ENCODE peak calls at places on chromosomes 11 and 22, in four cellular contexts. One of them, this sample, is unnamed.

GRCh38 chr11:3095712-3096361 is 38.6 kb upstream of the CARS1 start:
- DNase-seq in GM23338: no peak
- DNase-seq in HL-60: no peak
- DNase-seq in GM23248: peak
- DNase-seq in this sample: no peak

GRCh38 chr11:82988936-82989627 is 82.6 kb downstream of the RAB30 start:
- DNase-seq in GM23338: no peak
- DNase-seq in HL-60: no peak
- DNase-seq in GM23248: no peak
- DNase-seq in this sample: no peak

GRCh38 chr11:12914401-12914912 is 94.7 kb upstream of the RASSF10 start:
- DNase-seq in GM23338: peak
- DNase-seq in HL-60: no peak
- DNase-seq in GM23248: peak
- DNase-seq in this sample: peak

GRCh38 chr11:7286178-7286577 is 34.5 kb downstream of the SYT9 start:
- DNase-seq in GM23338: no peak
- DNase-seq in HL-60: no peak
- DNase-seq in GM23248: no peak
- DNase-seq in this sample: no peak

GRCh38 chr11:126355324-126355925 is at the start of gene ST3GAL4:
- DNase-seq in GM23338: peak
- DNase-seq in HL-60: peak
- DNase-seq in GM23248: peak
- DNase-seq in this sample: peak

GRCh38 chr11:77589521-77590193 is at the start of gene AQP11:
- DNase-seq in GM23338: peak
- DNase-seq in HL-60: peak
- DNase-seq in GM23248: peak
- DNase-seq in this sample: peak

GRCh38 chr11:46100670-46101069 is 20.6 kb downstream of the PHF21A start:
- DNase-seq in GM23338: no peak
- DNase-seq in HL-60: no peak
- DNase-seq in GM23248: no peak
- DNase-seq in this sample: no peak

GRCh38 chr11:119505861-119506260 is 82.9 kb upstream of the THY1 start:
- DNase-seq in GM23338: no peak
- DNase-seq in HL-60: no peak
- DNase-seq in GM23248: no peak
- DNase-seq in this sample: no peak

GRCh38 chr22:37176464-37177061 is 11.5 kb downstream of the C1QTNF6 start:
- DNase-seq in GM23338: no peak
- DNase-seq in HL-60: peak
- DNase-seq in GM23248: peak
- DNase-seq in this sample: peak

GRCh38 chr11:68659158-68659921 is 25.0 kb upstream of the GAL start:
- DNase-seq in GM23338: no peak
- DNase-seq in HL-60: no peak
- DNase-seq in GM23248: peak
- DNase-seq in this sample: no peak

GRCh38 chr11:12061851-12062560 is 48.4 kb upstream of the MICAL2 start:
- DNase-seq in GM23338: no peak
- DNase-seq in HL-60: no peak
- DNase-seq in GM23248: no peak
- DNase-seq in this sample: no peak

GRCh38 chr11:96430668-96431067 is 40.9 kb downstream of the JRKL start:
- DNase-seq in GM23338: no peak
- DNase-seq in HL-60: no peak
- DNase-seq in GM23248: no peak
- DNase-seq in this sample: no peak

GRCh38 chr11:35944503-35945136 is 758 bp downstream of the LDLRAD3 start:
- DNase-seq in GM23338: peak
- DNase-seq in HL-60: no peak
- DNase-seq in GM23248: peak
- DNase-seq in this sample: no peak

GRCh38 chr22:45777046-45777851 is 105.6 kb downstream of the ATXN10 start:
- DNase-seq in GM23338: no peak
- DNase-seq in HL-60: no peak
- DNase-seq in GM23248: peak
- DNase-seq in this sample: peak

GRCh38 chr22:40635008-40635939 is 1.2 kb downstream of the MRTFA start:
- DNase-seq in GM23338: peak
- DNase-seq in HL-60: no peak
- DNase-seq in GM23248: peak
- DNase-seq in this sample: no peak

GRCh38 chr11:115699733-115700132 is 195.5 kb upstream of the CADM1 start:
- DNase-seq in GM23338: no peak
- DNase-seq in HL-60: no peak
- DNase-seq in GM23248: peak
- DNase-seq in this sample: no peak
- H3K27ac ChIP-seq in GM23338: no peak
- H3K27ac ChIP-seq in HL-60: no peak
- H3K27ac ChIP-seq in GM23248: no peak
- H3K27ac ChIP-seq in this sample: no peak

GRCh38 chr11:115579181-115579825 is 75.1 kb upstream of the CADM1 start:
- DNase-seq in GM23338: no peak
- DNase-seq in HL-60: no peak
- DNase-seq in GM23248: no peak
- DNase-seq in this sample: no peak

GRCh38 chr11:115585361-115586024 is 81.3 kb upstream of the CADM1 start:
- DNase-seq in GM23338: no peak
- DNase-seq in HL-60: no peak
- DNase-seq in GM23248: no peak
- DNase-seq in this sample: no peak

GRCh38 chr11:115580927-115581680 is 76.9 kb upstream of the CADM1 start:
- DNase-seq in GM23338: no peak
- DNase-seq in HL-60: no peak
- DNase-seq in GM23248: no peak
- DNase-seq in this sample: peak

GRCh38 chr11:115580416-115580815 is 76.2 kb upstream of the CADM1 start:
- DNase-seq in GM23338: no peak
- DNase-seq in HL-60: no peak
- DNase-seq in GM23248: no peak
- DNase-seq in this sample: no peak

DNA sequence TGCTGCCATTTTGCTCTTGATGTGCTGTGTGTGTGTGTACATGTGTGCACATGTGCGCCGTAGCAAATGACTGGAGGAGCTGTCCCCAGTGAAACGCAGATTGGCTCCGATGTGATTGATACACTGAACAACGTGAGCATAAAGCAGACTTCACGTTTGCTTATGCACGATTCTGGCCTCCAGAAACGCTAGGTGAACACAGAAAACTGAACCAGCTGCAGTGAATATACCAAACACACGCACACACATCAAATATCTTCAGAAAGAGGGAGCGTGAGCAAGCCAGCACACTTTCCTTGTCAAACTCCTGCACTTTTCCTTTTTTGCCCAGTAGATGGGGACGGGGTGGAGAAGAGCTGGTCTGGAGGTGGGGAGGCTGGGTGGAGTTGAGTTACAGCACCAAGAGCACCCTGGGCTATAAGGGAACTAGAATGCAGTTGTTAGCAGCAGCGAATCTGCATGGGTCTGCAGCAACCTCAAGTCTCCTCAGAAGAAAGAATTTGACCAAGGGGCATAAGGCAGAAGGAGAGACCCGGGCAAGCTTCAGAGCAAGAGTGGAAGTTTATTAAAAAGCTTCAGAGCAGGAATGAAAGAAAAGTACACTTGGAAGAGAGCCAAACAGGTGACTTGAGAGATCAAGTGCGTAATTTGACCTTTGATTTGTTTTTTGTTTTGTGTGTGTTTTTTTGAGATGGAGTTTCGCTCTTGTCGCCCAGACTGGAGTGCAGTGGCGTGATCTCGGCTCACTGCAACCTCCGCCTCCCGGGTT is 77.8 kb upstream of the CADM1 start:
- DNase-seq in GM23338: peak
- DNase-seq in HL-60: no peak
- DNase-seq in GM23248: no peak
- DNase-seq in this sample: peak
- H3K27ac ChIP-seq in GM23338: no peak
- H3K27ac ChIP-seq in HL-60: no peak
- H3K27ac ChIP-seq in GM23248: no peak
- H3K27ac ChIP-seq in this sample: no peak

DNA sequence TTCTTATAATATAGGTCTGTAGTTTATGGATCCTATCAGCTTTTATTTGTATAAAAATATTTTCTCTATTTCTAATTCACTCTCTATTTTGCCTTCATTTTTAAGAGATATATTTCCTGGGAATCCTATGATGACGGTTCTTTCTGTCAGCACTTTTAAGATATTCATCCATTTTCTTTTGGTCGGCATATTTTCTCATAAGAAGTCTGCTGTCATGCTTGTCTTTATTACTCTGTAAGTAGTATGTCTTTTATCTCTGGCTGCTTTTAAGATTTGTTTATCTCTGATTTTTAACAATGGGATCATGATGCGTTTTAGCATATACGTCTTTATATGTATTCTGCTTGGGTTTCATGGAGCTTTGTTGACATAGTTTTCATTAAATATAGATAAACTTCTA is 175.5 kb downstream of the SNX19 start:
- DNase-seq in GM23338: no peak
- DNase-seq in HL-60: no peak
- DNase-seq in GM23248: peak
- DNase-seq in this sample: no peak
- H3K27ac ChIP-seq in GM23338: no peak
- H3K27ac ChIP-seq in HL-60: no peak
- H3K27ac ChIP-seq in GM23248: no peak
- H3K27ac ChIP-seq in this sample: no peak

GRCh38 chr11:8720868-8721739 is 38.5 kb downstream of the RPL27A start:
- DNase-seq in GM23338: peak
- DNase-seq in HL-60: no peak
- DNase-seq in GM23248: no peak
- DNase-seq in this sample: peak

GRCh38 chr11:8722809-8723208 is 40.2 kb downstream of the RPL27A start:
- DNase-seq in GM23338: no peak
- DNase-seq in HL-60: no peak
- DNase-seq in GM23248: no peak
- DNase-seq in this sample: no peak

GRCh38 chr11:8722156-8722555 is 39.6 kb downstream of the RPL27A start:
- DNase-seq in GM23338: no peak
- DNase-seq in HL-60: no peak
- DNase-seq in GM23248: no peak
- DNase-seq in this sample: no peak

GRCh38 chr11:8720376-8720775 is 37.8 kb downstream of the RPL27A start:
- DNase-seq in GM23338: no peak
- DNase-seq in HL-60: no peak
- DNase-seq in GM23248: peak
- DNase-seq in this sample: no peak

DNA sequence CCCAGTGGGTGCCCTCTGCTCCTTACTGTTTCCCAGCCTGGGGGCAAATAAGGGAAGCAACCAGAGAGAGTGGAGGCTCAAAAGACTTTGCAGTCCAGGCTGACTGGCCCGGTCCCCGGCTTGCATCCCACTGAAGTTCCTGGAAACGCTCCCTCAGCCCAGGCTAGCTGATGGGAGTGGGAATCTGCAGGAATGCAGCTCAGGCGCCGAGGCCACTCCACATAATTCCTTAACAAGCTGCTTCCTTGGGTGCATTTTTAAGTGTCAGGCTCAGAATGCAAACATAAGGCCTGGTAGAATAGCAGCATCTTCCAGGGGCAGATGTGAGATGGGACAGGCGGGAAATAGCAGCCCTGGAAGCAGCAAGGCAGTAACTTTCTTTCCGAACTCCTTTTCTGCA is 39.1 kb downstream of the RPL27A start:
- DNase-seq in GM23338: no peak
- DNase-seq in HL-60: no peak
- DNase-seq in GM23248: peak
- DNase-seq in this sample: no peak
- H3K27ac ChIP-seq in GM23338: peak
- H3K27ac ChIP-seq in HL-60: no peak
- H3K27ac ChIP-seq in GM23248: peak
- H3K27ac ChIP-seq in this sample: peak

This sample was measured in WERI-Rb-1.